ENCODE peak calls at places on chromosomes 13 and 19, in nine cellular contexts. B is CD4-positive, alpha-beta T cell; L is left ventricle myocardium inferior; W is Peyer's patch; C is cardiac muscle cell; G is mesothelial cell of epicardium; I is GM12865; N is B cell; X is PC-9. V is an unnamed sample.

GRCh38 chr19:13099073-13099999 is 3.3 kb downstream of the LYL1 start:
- DNase-seq in W (peak), I (peak), C (no peak), N (peak), L (peak), B (peak), G (no peak), X (no peak), V (no peak)

GRCh38 chr19:47272448-47273312 is 2.0 kb upstream of the INAFM1 start:
- DNase-seq in N (no peak), I (no peak), X (no peak), L (peak), C (no peak), G (no peak), B (peak), W (peak), V (no peak)

GRCh38 chr19:18940791-18941627 is at the start of gene HOMER3:
- DNase-seq in I (peak), G (peak), X (no peak), B (peak), N (peak), L (peak), W (peak), C (peak), V (peak)

GRCh38 chr19:52936151-52936957 is 13.1 kb upstream of the ZNF888 start:
- DNase-seq in B (no peak), N (no peak), X (no peak), G (no peak), C (no peak), W (no peak), I (no peak), L (no peak), V (no peak)

GRCh38 chr19:12727745-12728433 is 4.2 kb upstream of the TNPO2 start:
- DNase-seq in I (no peak), X (no peak), C (no peak), G (no peak), B (no peak), N (no peak), W (no peak), L (no peak), V (no peak)

GRCh38 chr19:35715981-35716734 is 1.6 kb upstream of the KMT2B start:
- DNase-seq in G (peak), X (peak), B (no peak), W (no peak), C (peak), I (no peak), L (peak), N (no peak), V (no peak)

GRCh38 chr13:101258071-101258470 is 158.2 kb downstream of the NALCN start:
- DNase-seq in C (no peak), N (no peak), L (no peak), B (no peak), X (peak), W (no peak), G (no peak), I (peak), V (no peak)

GRCh38 chr13:45879666-45880065 is 28.1 kb upstream of the SIAH3 start:
- DNase-seq in I (peak), N (no peak), C (peak), W (no peak), L (peak), X (no peak), B (no peak), G (no peak), V (no peak)

GRCh38 chr13:109389456-109389855 is 396.9 kb downstream of the IRS2 start:
- DNase-seq in L (no peak), G (no peak), C (no peak), X (no peak), B (no peak), I (no peak), W (no peak), N (no peak), V (no peak)

GRCh38 chr13:92224052-92224821 is 825.8 kb downstream of the GPC5 start:
- DNase-seq in I (no peak), W (no peak), C (no peak), N (no peak), L (no peak), X (no peak), B (no peak), G (no peak), V (no peak)

GRCh38 chr19:17329768-17330545 is 4.7 kb downstream of the ANO8 start:
- DNase-seq in X (peak), G (no peak), I (no peak), B (no peak), L (no peak), W (no peak), N (no peak), C (no peak), V (no peak)

GRCh38 chr19:16199275-16199932 is 1.7 kb downstream of the AP1M1 start:
- DNase-seq in W (peak), G (no peak), N (no peak), X (no peak), B (no peak), I (no peak), L (no peak), C (no peak), V (no peak)

GRCh38 chr19:16200776-16201391 is 3.2 kb downstream of the AP1M1 start:
- DNase-seq in W (peak), N (no peak), L (no peak), G (no peak), B (no peak), X (no peak), C (no peak), I (no peak), V (no peak)

GRCh38 chr19:16202320-16203255 is 4.9 kb downstream of the AP1M1 start:
- DNase-seq in L (no peak), I (peak), N (no peak), X (no peak), C (no peak), G (no peak), B (no peak), W (peak), V (no peak)

GRCh38 chr19:16198363-16198636 is 589 bp downstream of the AP1M1 start:
- DNase-seq in B (no peak), W (peak), G (no peak), I (no peak), C (no peak), X (no peak), N (no peak), L (no peak), V (no peak)

GRCh38 chr19:16200038-16200775 is 2.5 kb downstream of the AP1M1 start:
- DNase-seq in I (no peak), C (no peak), G (no peak), W (peak), L (no peak), N (no peak), X (no peak), B (no peak), V (no peak)
- TF ChIP-seq CTCF in I (no peak), C (peak), G (no peak), W (no peak), L (no peak), N (no peak), X (no peak), B (no peak), V (no peak)

GRCh38 chr13:113220877-113221276 is 11.5 kb downstream of the CUL4A start:
- DNase-seq in W (no peak), G (no peak), C (no peak), X (no peak), L (peak), B (peak), I (no peak), N (no peak), V (no peak)
- TF ChIP-seq CTCF in W (no peak), G (no peak), C (peak), X (no peak), L (peak), B (peak), I (peak), N (no peak), V (peak)

GRCh38 chr13:42078113-42078769 is 29.8 kb downstream of the DGKH start:
- DNase-seq in W (no peak), N (no peak), B (no peak), C (peak), G (no peak), L (no peak), I (no peak), X (no peak), V (no peak)
- TF ChIP-seq CTCF in W (no peak), N (no peak), B (no peak), C (no peak), G (no peak), L (peak), I (no peak), X (no peak), V (no peak)

GRCh38 chr19:4328243-4328990 is 10.2 kb downstream of the STAP2 start:
- DNase-seq in L (peak), N (peak), B (peak), I (peak), W (peak), G (peak), C (peak), X (no peak), V (peak)
- TF ChIP-seq CTCF in L (no peak), N (no peak), B (no peak), I (no peak), W (no peak), G (no peak), C (no peak), X (no peak), V (no peak)

DNA sequence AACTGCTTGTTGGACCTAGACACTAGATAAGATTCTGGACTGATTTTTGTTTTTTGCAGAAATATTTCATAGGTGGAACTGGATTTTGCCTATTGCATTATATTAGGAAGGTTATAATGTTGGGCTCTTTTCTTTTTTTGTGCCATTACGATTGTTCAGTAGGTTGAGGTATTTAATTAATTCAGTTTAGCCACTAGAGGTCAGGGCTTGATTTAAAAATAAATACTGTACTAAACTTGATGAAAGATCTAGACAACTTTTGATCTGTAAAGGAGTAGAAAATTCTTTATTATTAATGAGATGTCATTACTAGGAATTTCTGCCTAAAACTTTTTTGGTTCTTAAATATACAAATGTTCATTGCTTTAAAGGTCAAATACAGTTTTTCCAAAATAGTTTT is 15.2 kb upstream of the SUPT20H start:
- DNase-seq in X (no peak), B (no peak), W (no peak), G (no peak), L (no peak), N (no peak), C (peak), I (no peak), V (no peak)
- TF ChIP-seq CTCF in X (peak), B (peak), W (peak), G (peak), L (peak), N (peak), C (peak), I (no peak), V (peak)

GRCh38 chr19:9431475-9431874 is 3.9 kb downstream of the ZNF266 start:
- DNase-seq in L (peak), C (peak), G (no peak), X (no peak), N (no peak), W (no peak), B (peak), I (no peak), V (peak)
- TF ChIP-seq CTCF in L (peak), C (peak), G (peak), X (peak), N (peak), W (peak), B (peak), I (peak), V (peak)

GRCh38 chr13:44051405-44051804 is 171.7 kb downstream of the LACC1 start:
- DNase-seq in W (no peak), B (no peak), G (no peak), L (no peak), C (no peak), N (no peak), X (no peak), I (no peak), V (no peak)

GRCh38 chr13:44046428-44046827 is 166.7 kb downstream of the LACC1 start:
- DNase-seq in C (no peak), N (no peak), G (no peak), X (no peak), B (no peak), I (no peak), L (no peak), W (no peak), V (no peak)

GRCh38 chr13:44050450-44051063 is 170.9 kb downstream of the LACC1 start:
- DNase-seq in L (no peak), G (no peak), B (no peak), X (no peak), C (peak), W (no peak), N (no peak), I (peak), V (no peak)

GRCh38 chr13:44049546-44049945 is 169.8 kb downstream of the LACC1 start:
- DNase-seq in C (no peak), B (no peak), N (no peak), X (no peak), I (no peak), G (no peak), L (no peak), W (no peak), V (no peak)

GRCh38 chr13:44048326-44048725 is 168.6 kb downstream of the LACC1 start:
- DNase-seq in C (no peak), W (no peak), L (no peak), G (no peak), B (no peak), N (no peak), I (peak), X (no peak), V (no peak)
- TF ChIP-seq CTCF in C (peak), W (peak), L (peak), G (no peak), B (no peak), N (no peak), I (peak), X (no peak), V (no peak)

GRCh38 chr13:51833980-51834379 is 11.0 kb downstream of the TMEM272 start:
- DNase-seq in L (no peak), G (no peak), B (no peak), X (no peak), C (no peak), N (no peak), W (no peak), I (no peak), V (no peak)

GRCh38 chr13:51834581-51835158 is 10.3 kb downstream of the TMEM272 start:
- DNase-seq in W (no peak), I (no peak), C (no peak), L (no peak), B (no peak), N (no peak), G (no peak), X (no peak), V (no peak)

GRCh38 chr13:51829236-51829899 is 15.6 kb downstream of the TMEM272 start:
- DNase-seq in I (no peak), L (no peak), C (no peak), B (no peak), W (no peak), G (no peak), X (no peak), N (no peak), V (no peak)

GRCh38 chr13:51831519-51831918 is 13.5 kb downstream of the TMEM272 start:
- DNase-seq in I (no peak), B (no peak), L (no peak), X (no peak), G (no peak), N (no peak), C (no peak), W (no peak), V (no peak)

GRCh38 chr13:51832471-51833152 is 12.4 kb downstream of the TMEM272 start:
- DNase-seq in B (peak), X (no peak), L (no peak), G (no peak), W (peak), I (peak), N (peak), C (peak), V (no peak)
- TF ChIP-seq CTCF in B (peak), X (peak), L (peak), G (no peak), W (peak), I (peak), N (peak), C (peak), V (peak)

DNA sequence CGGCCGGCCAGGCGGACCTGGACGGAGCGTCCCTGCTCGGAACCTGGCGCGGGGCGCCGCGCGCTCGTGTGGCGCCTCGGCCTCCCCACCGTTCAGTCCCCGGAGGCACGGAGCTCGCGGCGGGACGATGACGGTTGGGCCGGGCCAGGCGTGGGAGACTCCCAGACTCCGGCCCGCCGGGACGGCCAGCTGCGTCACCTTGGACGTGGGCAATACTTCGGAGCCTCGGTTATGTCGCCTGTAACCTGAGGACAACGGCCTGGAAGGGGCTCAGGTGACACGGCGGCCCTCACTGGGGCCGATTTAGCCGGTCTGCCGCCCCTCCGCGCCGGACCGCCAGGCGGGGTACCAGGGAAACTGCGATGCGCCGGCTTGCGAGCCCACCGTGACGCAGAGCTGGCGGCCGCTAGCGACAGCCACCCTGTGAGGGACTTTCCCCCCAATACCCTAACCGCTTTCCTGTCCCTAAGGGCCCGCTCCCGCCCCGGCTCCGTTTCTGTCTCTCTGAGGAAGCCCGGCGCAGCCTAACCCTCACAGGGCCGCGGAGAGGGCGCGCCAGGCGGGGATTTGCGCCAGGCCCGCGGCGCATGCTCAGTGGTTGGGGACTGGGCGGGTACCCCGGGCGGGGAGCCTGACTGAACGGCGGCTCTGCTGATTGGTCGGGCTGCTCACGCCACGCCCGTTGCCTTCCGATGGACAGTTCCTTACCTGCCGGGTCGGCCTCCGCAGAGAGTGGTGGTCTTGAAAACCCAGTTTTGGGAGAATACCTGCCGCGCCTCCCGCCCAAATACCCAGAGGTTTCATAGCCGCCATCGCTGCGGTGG is 109.5 kb upstream of the DOCK9 start:
- DNase-seq in C (peak), B (peak), I (peak), W (peak), X (peak), N (peak), L (peak), G (peak), V (peak)
- TF ChIP-seq CTCF in C (peak), B (peak), I (no peak), W (peak), X (no peak), N (peak), L (peak), G (no peak), V (peak)